ENCODE peak calls at places on chromosomes 7 and 10, in nine cellular contexts. One of them, this sample, is unnamed. For H3K4me1, the result is how much of the 10 kb centered on the place peaks cover.

GRCh38 chr7:44979481-44980392 is 922 bp upstream of the MYO1G start:
- DNase-seq in heart right ventricle: no peak
- DNase-seq in uterus: no peak
- DNase-seq in CD8-positive, alpha-beta T cell: no peak
- DNase-seq in neural progenitor cell: no peak
- DNase-seq in upper lobe of right lung: no peak
- DNase-seq in fibroblast of lung: peak
- DNase-seq in tibial artery: no peak
- DNase-seq in OCI-LY7: peak
- DNase-seq in this sample: no peak

GRCh38 chr10:125148021-125148439 is 12.3 kb downstream of the CTBP2 start:
- DNase-seq in heart right ventricle: no peak
- DNase-seq in uterus: peak
- DNase-seq in CD8-positive, alpha-beta T cell: no peak
- DNase-seq in neural progenitor cell: no peak
- DNase-seq in upper lobe of right lung: no peak
- DNase-seq in fibroblast of lung: peak
- DNase-seq in tibial artery: peak
- DNase-seq in OCI-LY7: no peak
- DNase-seq in this sample: peak

GRCh38 chr7:81623251-81623855 is 146.5 kb downstream of the HGF start:
- DNase-seq in heart right ventricle: no peak
- DNase-seq in uterus: no peak
- DNase-seq in CD8-positive, alpha-beta T cell: no peak
- DNase-seq in neural progenitor cell: no peak
- DNase-seq in upper lobe of right lung: no peak
- DNase-seq in fibroblast of lung: no peak
- DNase-seq in tibial artery: no peak
- DNase-seq in OCI-LY7: no peak
- DNase-seq in this sample: no peak

GRCh38 chr7:71868797-71869196 is 543.3 kb downstream of the CALN1 start:
- DNase-seq in heart right ventricle: no peak
- DNase-seq in uterus: no peak
- DNase-seq in CD8-positive, alpha-beta T cell: no peak
- DNase-seq in neural progenitor cell: no peak
- DNase-seq in upper lobe of right lung: no peak
- DNase-seq in fibroblast of lung: peak
- DNase-seq in tibial artery: no peak
- DNase-seq in OCI-LY7: no peak
- DNase-seq in this sample: no peak

GRCh38 chr7:95102662-95103061 is 195.3 kb downstream of the PPP1R9A start:
- DNase-seq in heart right ventricle: no peak
- DNase-seq in uterus: no peak
- DNase-seq in CD8-positive, alpha-beta T cell: no peak
- DNase-seq in neural progenitor cell: no peak
- DNase-seq in upper lobe of right lung: no peak
- DNase-seq in fibroblast of lung: peak
- DNase-seq in tibial artery: no peak
- DNase-seq in OCI-LY7: no peak
- DNase-seq in this sample: no peak

GRCh38 chr10:9289811-9290210 is 1235.3 kb downstream of the GATA3 start:
- DNase-seq in heart right ventricle: no peak
- DNase-seq in uterus: no peak
- DNase-seq in CD8-positive, alpha-beta T cell: no peak
- DNase-seq in neural progenitor cell: no peak
- DNase-seq in upper lobe of right lung: no peak
- DNase-seq in fibroblast of lung: no peak
- DNase-seq in tibial artery: no peak
- DNase-seq in OCI-LY7: no peak
- DNase-seq in this sample: no peak

GRCh38 chr7:24075426-24075810 is 208.6 kb upstream of the NPY start:
- DNase-seq in heart right ventricle: no peak
- DNase-seq in uterus: no peak
- DNase-seq in CD8-positive, alpha-beta T cell: no peak
- DNase-seq in neural progenitor cell: no peak
- DNase-seq in upper lobe of right lung: no peak
- DNase-seq in fibroblast of lung: no peak
- DNase-seq in tibial artery: no peak
- DNase-seq in OCI-LY7: no peak
- DNase-seq in this sample: no peak

GRCh38 chr7:155729847-155730246 is 82.4 kb downstream of the SHH start:
- DNase-seq in heart right ventricle: no peak
- DNase-seq in uterus: no peak
- DNase-seq in CD8-positive, alpha-beta T cell: no peak
- DNase-seq in neural progenitor cell: no peak
- DNase-seq in upper lobe of right lung: no peak
- DNase-seq in fibroblast of lung: peak
- DNase-seq in tibial artery: no peak
- DNase-seq in OCI-LY7: no peak
- DNase-seq in this sample: no peak

GRCh38 chr7:34939175-34939574 is 98.1 kb downstream of the DPY19L1 start:
- DNase-seq in heart right ventricle: no peak
- DNase-seq in uterus: no peak
- DNase-seq in CD8-positive, alpha-beta T cell: no peak
- DNase-seq in neural progenitor cell: no peak
- DNase-seq in upper lobe of right lung: no peak
- DNase-seq in fibroblast of lung: peak
- DNase-seq in tibial artery: no peak
- DNase-seq in OCI-LY7: no peak
- DNase-seq in this sample: no peak

GRCh38 chr7:7266257-7266656 is 83.9 kb downstream of the C1GALT1 start:
- DNase-seq in heart right ventricle: no peak
- DNase-seq in uterus: no peak
- DNase-seq in CD8-positive, alpha-beta T cell: no peak
- DNase-seq in neural progenitor cell: no peak
- DNase-seq in upper lobe of right lung: no peak
- DNase-seq in fibroblast of lung: no peak
- DNase-seq in tibial artery: no peak
- DNase-seq in OCI-LY7: no peak
- DNase-seq in this sample: no peak

GRCh38 chr7:43303740-43304241 is 191.3 kb downstream of the HECW1 start:
- DNase-seq in heart right ventricle: no peak
- DNase-seq in uterus: no peak
- DNase-seq in CD8-positive, alpha-beta T cell: no peak
- DNase-seq in neural progenitor cell: no peak
- DNase-seq in upper lobe of right lung: no peak
- DNase-seq in fibroblast of lung: peak
- DNase-seq in tibial artery: no peak
- DNase-seq in OCI-LY7: no peak
- DNase-seq in this sample: peak

GRCh38 chr10:75083972-75084833 is 27.3 kb upstream of the SAMD8 start:
- DNase-seq in heart right ventricle: no peak
- DNase-seq in uterus: no peak
- DNase-seq in CD8-positive, alpha-beta T cell: no peak
- DNase-seq in neural progenitor cell: no peak
- DNase-seq in upper lobe of right lung: no peak
- DNase-seq in fibroblast of lung: no peak
- DNase-seq in tibial artery: no peak
- DNase-seq in OCI-LY7: no peak
- DNase-seq in this sample: no peak

GRCh38 chr7:132321387-132321786 is 254.9 kb downstream of the PLXNA4 start:
- DNase-seq in heart right ventricle: no peak
- DNase-seq in uterus: no peak
- DNase-seq in CD8-positive, alpha-beta T cell: no peak
- DNase-seq in neural progenitor cell: peak
- DNase-seq in upper lobe of right lung: no peak
- DNase-seq in fibroblast of lung: no peak
- DNase-seq in tibial artery: no peak
- DNase-seq in OCI-LY7: no peak
- DNase-seq in this sample: no peak

GRCh38 chr7:47654672-47655340 is 72.9 kb upstream of the TNS3 start:
- DNase-seq in heart right ventricle: no peak
- DNase-seq in uterus: no peak
- DNase-seq in CD8-positive, alpha-beta T cell: no peak
- DNase-seq in neural progenitor cell: peak
- DNase-seq in upper lobe of right lung: peak
- DNase-seq in fibroblast of lung: peak
- DNase-seq in tibial artery: no peak
- DNase-seq in OCI-LY7: no peak
- DNase-seq in this sample: no peak

GRCh38 chr10:30184397-30185033 is 125.1 kb upstream of the JCAD start:
- DNase-seq in heart right ventricle: no peak
- DNase-seq in uterus: no peak
- DNase-seq in CD8-positive, alpha-beta T cell: no peak
- DNase-seq in neural progenitor cell: no peak
- DNase-seq in upper lobe of right lung: no peak
- DNase-seq in fibroblast of lung: peak
- DNase-seq in tibial artery: no peak
- DNase-seq in OCI-LY7: no peak
- DNase-seq in this sample: no peak

GRCh38 chr7:43648725-43649406 is 66.0 kb downstream of the STK17A start:
- DNase-seq in heart right ventricle: no peak
- DNase-seq in uterus: no peak
- DNase-seq in CD8-positive, alpha-beta T cell: peak
- DNase-seq in neural progenitor cell: no peak
- DNase-seq in upper lobe of right lung: no peak
- DNase-seq in fibroblast of lung: peak
- DNase-seq in tibial artery: no peak
- DNase-seq in OCI-LY7: peak
- DNase-seq in this sample: no peak

GRCh38 chr7:2601907-2602735 is 29.7 kb upstream of the TTYH3 start:
- DNase-seq in heart right ventricle: no peak
- DNase-seq in uterus: no peak
- DNase-seq in CD8-positive, alpha-beta T cell: no peak
- DNase-seq in neural progenitor cell: no peak
- DNase-seq in upper lobe of right lung: no peak
- DNase-seq in fibroblast of lung: no peak
- DNase-seq in tibial artery: no peak
- DNase-seq in OCI-LY7: no peak
- DNase-seq in this sample: no peak

GRCh38 chr7:101645951-101646350 is 16.9 kb upstream of the MYL10 start:
- DNase-seq in heart right ventricle: no peak
- DNase-seq in uterus: no peak
- DNase-seq in CD8-positive, alpha-beta T cell: no peak
- DNase-seq in neural progenitor cell: no peak
- DNase-seq in upper lobe of right lung: no peak
- DNase-seq in fibroblast of lung: no peak
- DNase-seq in tibial artery: no peak
- DNase-seq in OCI-LY7: no peak
- DNase-seq in this sample: no peak

GRCh38 chr7:101650579-101651081 is 21.5 kb upstream of the MYL10 start:
- DNase-seq in heart right ventricle: no peak
- DNase-seq in uterus: no peak
- DNase-seq in CD8-positive, alpha-beta T cell: no peak
- DNase-seq in neural progenitor cell: no peak
- DNase-seq in upper lobe of right lung: no peak
- DNase-seq in fibroblast of lung: no peak
- DNase-seq in tibial artery: no peak
- DNase-seq in OCI-LY7: peak
- DNase-seq in this sample: no peak

GRCh38 chr7:101644879-101645278 is 15.8 kb upstream of the MYL10 start:
- DNase-seq in heart right ventricle: no peak
- DNase-seq in uterus: no peak
- DNase-seq in CD8-positive, alpha-beta T cell: no peak
- DNase-seq in neural progenitor cell: no peak
- DNase-seq in upper lobe of right lung: no peak
- DNase-seq in fibroblast of lung: no peak
- DNase-seq in tibial artery: no peak
- DNase-seq in OCI-LY7: no peak
- DNase-seq in this sample: no peak
- H3K4me3 ChIP-seq in heart right ventricle: no peak
- H3K4me3 ChIP-seq in uterus: no peak
- H3K4me3 ChIP-seq in CD8-positive, alpha-beta T cell: no peak
- H3K4me3 ChIP-seq in neural progenitor cell: no peak
- H3K4me3 ChIP-seq in upper lobe of right lung: no peak
- H3K4me3 ChIP-seq in fibroblast of lung: no peak
- H3K4me3 ChIP-seq in tibial artery: no peak
- H3K4me3 ChIP-seq in OCI-LY7: no peak
- H3K4me3 ChIP-seq in this sample: no peak

GRCh38 chr7:13628231-13629001 is 361.1 kb downstream of the ETV1 start:
- DNase-seq in heart right ventricle: no peak
- DNase-seq in uterus: no peak
- DNase-seq in CD8-positive, alpha-beta T cell: no peak
- DNase-seq in neural progenitor cell: no peak
- DNase-seq in upper lobe of right lung: no peak
- DNase-seq in fibroblast of lung: peak
- DNase-seq in tibial artery: no peak
- DNase-seq in OCI-LY7: no peak
- DNase-seq in this sample: no peak

DNA sequence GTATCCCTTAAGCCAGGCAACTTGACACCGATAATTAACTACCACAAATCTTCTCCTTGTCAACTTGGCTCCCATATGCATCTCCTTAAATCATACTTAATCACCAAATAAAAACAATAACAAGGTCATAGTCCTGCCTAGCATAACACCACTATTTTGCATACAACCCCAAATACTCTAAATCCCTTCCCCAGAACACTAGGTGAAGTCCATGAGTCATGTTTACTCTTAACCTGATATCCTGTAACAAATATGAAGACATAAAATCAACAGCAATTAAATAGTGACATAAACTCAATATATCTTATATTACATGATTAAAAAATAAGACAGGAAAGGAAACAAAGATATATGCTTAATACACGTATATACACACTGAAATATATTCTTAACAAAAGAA is 362.0 kb downstream of the ETV1 start:
- DNase-seq in heart right ventricle: no peak
- DNase-seq in uterus: no peak
- DNase-seq in CD8-positive, alpha-beta T cell: no peak
- DNase-seq in neural progenitor cell: no peak
- DNase-seq in upper lobe of right lung: no peak
- DNase-seq in fibroblast of lung: no peak
- DNase-seq in tibial artery: no peak
- DNase-seq in OCI-LY7: no peak
- DNase-seq in this sample: no peak
- H3K4me1 ChIP-seq in heart right ventricle: under half
- H3K4me1 ChIP-seq in uterus: under half
- H3K4me1 ChIP-seq in CD8-positive, alpha-beta T cell: under half
- H3K4me1 ChIP-seq in neural progenitor cell: under half
- H3K4me1 ChIP-seq in upper lobe of right lung: under half
- H3K4me1 ChIP-seq in fibroblast of lung: under half
- H3K4me1 ChIP-seq in tibial artery: under half
- H3K4me1 ChIP-seq in OCI-LY7: under half
- H3K4me1 ChIP-seq in this sample: under half

DNA sequence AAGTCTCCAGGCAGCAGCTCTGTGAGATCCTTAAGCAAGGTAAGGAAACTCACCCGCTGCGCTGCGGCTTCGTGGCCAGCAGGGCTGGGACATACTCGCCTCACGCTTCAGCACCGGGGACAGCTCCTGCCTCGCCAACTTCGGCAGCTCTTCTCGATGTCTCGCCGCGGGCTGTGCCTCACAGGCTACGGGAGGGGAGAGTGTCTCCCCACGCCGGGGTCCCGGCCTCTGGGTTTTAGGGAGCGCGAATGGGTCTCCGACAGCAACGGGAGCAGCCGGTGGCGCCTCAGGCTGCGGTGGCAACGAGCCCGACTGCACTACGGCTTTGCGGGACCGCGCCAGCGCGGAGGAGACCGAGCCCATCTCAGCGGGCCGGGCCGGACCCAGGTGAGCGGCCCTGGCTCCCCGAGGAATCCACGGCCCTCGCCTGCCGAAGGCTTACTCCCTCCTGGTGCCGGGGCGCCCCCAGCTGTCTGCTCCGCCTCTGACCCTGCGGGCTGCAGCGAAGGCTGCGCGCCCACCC is 62.4 kb downstream of the LSM5 start:
- DNase-seq in heart right ventricle: peak
- DNase-seq in uterus: peak
- DNase-seq in CD8-positive, alpha-beta T cell: peak
- DNase-seq in neural progenitor cell: peak
- DNase-seq in upper lobe of right lung: peak
- DNase-seq in fibroblast of lung: peak
- DNase-seq in tibial artery: peak
- DNase-seq in OCI-LY7: peak
- DNase-seq in this sample: peak
- TF ChIP-seq CTCF in heart right ventricle: peak
- TF ChIP-seq CTCF in uterus: no peak
- TF ChIP-seq CTCF in CD8-positive, alpha-beta T cell: no peak
- TF ChIP-seq CTCF in neural progenitor cell: peak
- TF ChIP-seq CTCF in upper lobe of right lung: peak
- TF ChIP-seq CTCF in fibroblast of lung: peak
- TF ChIP-seq CTCF in tibial artery: peak
- TF ChIP-seq CTCF in OCI-LY7: no peak
- TF ChIP-seq CTCF in this sample: no peak

GRCh38 chr10:79470096-79470495 is 24.7 kb upstream of the ZCCHC24 start:
- DNase-seq in heart right ventricle: no peak
- DNase-seq in uterus: no peak
- DNase-seq in CD8-positive, alpha-beta T cell: no peak
- DNase-seq in neural progenitor cell: no peak
- DNase-seq in upper lobe of right lung: no peak
- DNase-seq in fibroblast of lung: no peak
- DNase-seq in tibial artery: no peak
- DNase-seq in OCI-LY7: no peak
- DNase-seq in this sample: no peak
- H3K4me3 ChIP-seq in heart right ventricle: no peak
- H3K4me3 ChIP-seq in uterus: no peak
- H3K4me3 ChIP-seq in CD8-positive, alpha-beta T cell: no peak
- H3K4me3 ChIP-seq in neural progenitor cell: no peak
- H3K4me3 ChIP-seq in upper lobe of right lung: no peak
- H3K4me3 ChIP-seq in fibroblast of lung: no peak
- H3K4me3 ChIP-seq in tibial artery: no peak
- H3K4me3 ChIP-seq in OCI-LY7: no peak
- H3K4me3 ChIP-seq in this sample: no peak

This sample was measured in ovary.